ENCODE peak calls at places on chromosome 5, in nine cellular contexts. One of them, this sample, is unnamed.

GRCh38 chr5:140833993-140834392 is at the start of gene PCDHA7:
- DNase-seq in uterus: no peak
- DNase-seq in tibial nerve: no peak
- DNase-seq in colonic mucosa: no peak
- DNase-seq in endodermal cell: no peak
- DNase-seq in naive thymus-derived CD4-positive, alpha-beta T cell: no peak
- DNase-seq in neuronal stem cell: no peak
- DNase-seq in upper lobe of right lung: no peak
- DNase-seq in HCT116: no peak
- DNase-seq in this sample: no peak

GRCh38 chr5:103571730-103572129 is 9.1 kb upstream of the NUDT12 start:
- DNase-seq in uterus: no peak
- DNase-seq in tibial nerve: no peak
- DNase-seq in colonic mucosa: no peak
- DNase-seq in endodermal cell: no peak
- DNase-seq in naive thymus-derived CD4-positive, alpha-beta T cell: no peak
- DNase-seq in neuronal stem cell: no peak
- DNase-seq in upper lobe of right lung: no peak
- DNase-seq in HCT116: no peak
- DNase-seq in this sample: no peak

GRCh38 chr5:82314964-82315728 is 37.0 kb upstream of the RPS23 start:
- DNase-seq in uterus: no peak
- DNase-seq in tibial nerve: no peak
- DNase-seq in colonic mucosa: no peak
- DNase-seq in endodermal cell: no peak
- DNase-seq in naive thymus-derived CD4-positive, alpha-beta T cell: no peak
- DNase-seq in neuronal stem cell: no peak
- DNase-seq in upper lobe of right lung: no peak
- DNase-seq in HCT116: no peak
- DNase-seq in this sample: no peak

GRCh38 chr5:138305797-138306196 is 25.8 kb downstream of the CDC25C start:
- DNase-seq in uterus: no peak
- DNase-seq in tibial nerve: no peak
- DNase-seq in colonic mucosa: no peak
- DNase-seq in endodermal cell: no peak
- DNase-seq in naive thymus-derived CD4-positive, alpha-beta T cell: no peak
- DNase-seq in neuronal stem cell: no peak
- DNase-seq in upper lobe of right lung: no peak
- DNase-seq in HCT116: no peak
- DNase-seq in this sample: no peak

GRCh38 chr5:120062515-120062917 is 401.6 kb upstream of the PRR16 start:
- DNase-seq in uterus: no peak
- DNase-seq in tibial nerve: no peak
- DNase-seq in colonic mucosa: no peak
- DNase-seq in endodermal cell: no peak
- DNase-seq in naive thymus-derived CD4-positive, alpha-beta T cell: no peak
- DNase-seq in neuronal stem cell: no peak
- DNase-seq in upper lobe of right lung: no peak
- DNase-seq in HCT116: no peak
- DNase-seq in this sample: no peak

GRCh38 chr5:64807505-64807904 is 38.8 kb downstream of the CWC27 start:
- DNase-seq in uterus: no peak
- DNase-seq in tibial nerve: no peak
- DNase-seq in colonic mucosa: no peak
- DNase-seq in endodermal cell: no peak
- DNase-seq in naive thymus-derived CD4-positive, alpha-beta T cell: no peak
- DNase-seq in neuronal stem cell: no peak
- DNase-seq in upper lobe of right lung: no peak
- DNase-seq in HCT116: no peak
- DNase-seq in this sample: no peak

GRCh38 chr5:167985373-167985772 is 306.1 kb upstream of the WWC1 start:
- DNase-seq in uterus: no peak
- DNase-seq in tibial nerve: no peak
- DNase-seq in colonic mucosa: no peak
- DNase-seq in endodermal cell: no peak
- DNase-seq in naive thymus-derived CD4-positive, alpha-beta T cell: no peak
- DNase-seq in neuronal stem cell: no peak
- DNase-seq in upper lobe of right lung: no peak
- DNase-seq in HCT116: no peak
- DNase-seq in this sample: no peak

GRCh38 chr5:14263700-14264099 is 120.6 kb downstream of the TRIO start:
- DNase-seq in uterus: no peak
- DNase-seq in tibial nerve: no peak
- DNase-seq in colonic mucosa: no peak
- DNase-seq in endodermal cell: no peak
- DNase-seq in naive thymus-derived CD4-positive, alpha-beta T cell: no peak
- DNase-seq in neuronal stem cell: no peak
- DNase-seq in upper lobe of right lung: no peak
- DNase-seq in HCT116: no peak
- DNase-seq in this sample: no peak

GRCh38 chr5:1795931-1796330 is 3.7 kb downstream of the MRPL36 start:
- DNase-seq in uterus: no peak
- DNase-seq in tibial nerve: no peak
- DNase-seq in colonic mucosa: no peak
- DNase-seq in endodermal cell: no peak
- DNase-seq in naive thymus-derived CD4-positive, alpha-beta T cell: no peak
- DNase-seq in neuronal stem cell: no peak
- DNase-seq in upper lobe of right lung: no peak
- DNase-seq in HCT116: no peak
- DNase-seq in this sample: no peak

GRCh38 chr5:154461531-154461930 is 15.7 kb downstream of the SAP30L start:
- DNase-seq in uterus: no peak
- DNase-seq in tibial nerve: no peak
- DNase-seq in colonic mucosa: no peak
- DNase-seq in endodermal cell: peak; percentile 74
- DNase-seq in naive thymus-derived CD4-positive, alpha-beta T cell: no peak
- DNase-seq in neuronal stem cell: no peak
- DNase-seq in upper lobe of right lung: no peak
- DNase-seq in HCT116: no peak
- DNase-seq in this sample: no peak

GRCh38 chr5:79702606-79703380 is 13.2 kb downstream of the CMYA5 start:
- DNase-seq in uterus: no peak
- DNase-seq in tibial nerve: no peak
- DNase-seq in colonic mucosa: no peak
- DNase-seq in endodermal cell: peak; percentile 74
- DNase-seq in naive thymus-derived CD4-positive, alpha-beta T cell: peak; percentile 49
- DNase-seq in neuronal stem cell: no peak
- DNase-seq in upper lobe of right lung: no peak
- DNase-seq in HCT116: no peak
- DNase-seq in this sample: no peak

GRCh38 chr5:93746406-93747056 is 5.1 kb upstream of the POU5F2 start:
- DNase-seq in uterus: no peak
- DNase-seq in tibial nerve: no peak
- DNase-seq in colonic mucosa: no peak
- DNase-seq in endodermal cell: no peak
- DNase-seq in naive thymus-derived CD4-positive, alpha-beta T cell: no peak
- DNase-seq in neuronal stem cell: no peak
- DNase-seq in upper lobe of right lung: no peak
- DNase-seq in HCT116: no peak
- DNase-seq in this sample: no peak

GRCh38 chr5:14110680-14111079 is 32.5 kb upstream of the TRIO start:
- DNase-seq in uterus: no peak
- DNase-seq in tibial nerve: no peak
- DNase-seq in colonic mucosa: no peak
- DNase-seq in endodermal cell: no peak
- DNase-seq in naive thymus-derived CD4-positive, alpha-beta T cell: no peak
- DNase-seq in neuronal stem cell: no peak
- DNase-seq in upper lobe of right lung: no peak
- DNase-seq in HCT116: no peak
- DNase-seq in this sample: no peak

GRCh38 chr5:149748471-149749094 is 18.5 kb downstream of the PPARGC1B start:
- DNase-seq in uterus: no peak
- DNase-seq in tibial nerve: no peak
- DNase-seq in colonic mucosa: no peak
- DNase-seq in endodermal cell: no peak
- DNase-seq in naive thymus-derived CD4-positive, alpha-beta T cell: no peak
- DNase-seq in neuronal stem cell: no peak
- DNase-seq in upper lobe of right lung: no peak
- DNase-seq in HCT116: no peak
- DNase-seq in this sample: no peak

GRCh38 chr5:149749481-149750365 is 19.6 kb downstream of the PPARGC1B start:
- DNase-seq in uterus: no peak
- DNase-seq in tibial nerve: no peak
- DNase-seq in colonic mucosa: no peak
- DNase-seq in endodermal cell: no peak
- DNase-seq in naive thymus-derived CD4-positive, alpha-beta T cell: no peak
- DNase-seq in neuronal stem cell: no peak
- DNase-seq in upper lobe of right lung: no peak
- DNase-seq in HCT116: no peak
- DNase-seq in this sample: no peak

GRCh38 chr5:149747141-149747832 is 17.2 kb downstream of the PPARGC1B start:
- DNase-seq in uterus: no peak
- DNase-seq in tibial nerve: no peak
- DNase-seq in colonic mucosa: peak; percentile 94
- DNase-seq in endodermal cell: peak; percentile 63
- DNase-seq in naive thymus-derived CD4-positive, alpha-beta T cell: no peak
- DNase-seq in neuronal stem cell: no peak
- DNase-seq in upper lobe of right lung: peak; percentile 92
- DNase-seq in HCT116: peak; percentile 15
- DNase-seq in this sample: no peak

GRCh38 chr5:149747833-149748366 is 17.8 kb downstream of the PPARGC1B start:
- DNase-seq in uterus: no peak
- DNase-seq in tibial nerve: no peak
- DNase-seq in colonic mucosa: no peak
- DNase-seq in endodermal cell: no peak
- DNase-seq in naive thymus-derived CD4-positive, alpha-beta T cell: no peak
- DNase-seq in neuronal stem cell: no peak
- DNase-seq in upper lobe of right lung: no peak
- DNase-seq in HCT116: no peak
- DNase-seq in this sample: no peak

GRCh38 chr5:149750596-149750995 is 20.5 kb downstream of the PPARGC1B start:
- DNase-seq in uterus: no peak
- DNase-seq in tibial nerve: no peak
- DNase-seq in colonic mucosa: no peak
- DNase-seq in endodermal cell: no peak
- DNase-seq in naive thymus-derived CD4-positive, alpha-beta T cell: no peak
- DNase-seq in neuronal stem cell: no peak
- DNase-seq in upper lobe of right lung: no peak
- DNase-seq in HCT116: no peak
- DNase-seq in this sample: no peak
- H3K27ac ChIP-seq in uterus: no peak overlapping the region
- H3K27ac ChIP-seq in tibial nerve: no peak overlapping the region
- H3K27ac ChIP-seq in colonic mucosa: peak overlapping the region; percentile 8
- H3K27ac ChIP-seq in endodermal cell: no peak overlapping the region
- H3K27ac ChIP-seq in naive thymus-derived CD4-positive, alpha-beta T cell: no peak overlapping the region
- H3K27ac ChIP-seq in neuronal stem cell: no peak overlapping the region
- H3K27ac ChIP-seq in upper lobe of right lung: no peak overlapping the region
- H3K27ac ChIP-seq in HCT116: no peak overlapping the region
- H3K27ac ChIP-seq in this sample: no peak overlapping the region

GRCh38 chr5:112574566-112574965 is 155.5 kb upstream of the EPB41L4A start:
- DNase-seq in uterus: no peak
- DNase-seq in tibial nerve: no peak
- DNase-seq in colonic mucosa: no peak
- DNase-seq in endodermal cell: no peak
- DNase-seq in naive thymus-derived CD4-positive, alpha-beta T cell: no peak
- DNase-seq in neuronal stem cell: no peak
- DNase-seq in upper lobe of right lung: no peak
- DNase-seq in HCT116: no peak
- DNase-seq in this sample: no peak

GRCh38 chr5:112573441-112573840 is 154.4 kb upstream of the EPB41L4A start:
- DNase-seq in uterus: no peak
- DNase-seq in tibial nerve: no peak
- DNase-seq in colonic mucosa: no peak
- DNase-seq in endodermal cell: no peak
- DNase-seq in naive thymus-derived CD4-positive, alpha-beta T cell: no peak
- DNase-seq in neuronal stem cell: no peak
- DNase-seq in upper lobe of right lung: no peak
- DNase-seq in HCT116: no peak
- DNase-seq in this sample: no peak

GRCh38 chr5:112579771-112580170 is 157.9 kb upstream of the APC start:
- DNase-seq in uterus: no peak
- DNase-seq in tibial nerve: no peak
- DNase-seq in colonic mucosa: no peak
- DNase-seq in endodermal cell: no peak
- DNase-seq in naive thymus-derived CD4-positive, alpha-beta T cell: no peak
- DNase-seq in neuronal stem cell: no peak
- DNase-seq in upper lobe of right lung: no peak
- DNase-seq in HCT116: no peak
- DNase-seq in this sample: no peak

GRCh38 chr5:112581811-112582320 is 155.8 kb upstream of the APC start:
- DNase-seq in uterus: no peak
- DNase-seq in tibial nerve: no peak
- DNase-seq in colonic mucosa: no peak
- DNase-seq in endodermal cell: no peak
- DNase-seq in naive thymus-derived CD4-positive, alpha-beta T cell: no peak
- DNase-seq in neuronal stem cell: no peak
- DNase-seq in upper lobe of right lung: no peak
- DNase-seq in HCT116: no peak
- DNase-seq in this sample: no peak

GRCh38 chr5:112576298-112576925 is 157.3 kb upstream of the EPB41L4A start:
- DNase-seq in uterus: no peak
- DNase-seq in tibial nerve: no peak
- DNase-seq in colonic mucosa: no peak
- DNase-seq in endodermal cell: no peak
- DNase-seq in naive thymus-derived CD4-positive, alpha-beta T cell: no peak
- DNase-seq in neuronal stem cell: no peak
- DNase-seq in upper lobe of right lung: no peak
- DNase-seq in HCT116: no peak
- DNase-seq in this sample: no peak
- H3K27ac ChIP-seq in uterus: peak overlapping the region; percentile 36
- H3K27ac ChIP-seq in tibial nerve: no peak overlapping the region
- H3K27ac ChIP-seq in colonic mucosa: no peak overlapping the region
- H3K27ac ChIP-seq in endodermal cell: no peak overlapping the region
- H3K27ac ChIP-seq in naive thymus-derived CD4-positive, alpha-beta T cell: no peak overlapping the region
- H3K27ac ChIP-seq in neuronal stem cell: no peak overlapping the region
- H3K27ac ChIP-seq in upper lobe of right lung: no peak overlapping the region
- H3K27ac ChIP-seq in HCT116: no peak overlapping the region
- H3K27ac ChIP-seq in this sample: no peak overlapping the region

GRCh38 chr5:132486318-132487094 is 4.1 kb downstream of the IRF1 start:
- DNase-seq in uterus: peak; percentile 14
- DNase-seq in tibial nerve: no peak
- DNase-seq in colonic mucosa: peak; percentile 11
- DNase-seq in endodermal cell: peak; percentile 12
- DNase-seq in naive thymus-derived CD4-positive, alpha-beta T cell: no peak
- DNase-seq in neuronal stem cell: no peak
- DNase-seq in upper lobe of right lung: peak; percentile 54
- DNase-seq in HCT116: no peak
- DNase-seq in this sample: no peak
- H3K27ac ChIP-seq in uterus: no peak overlapping the region
- H3K27ac ChIP-seq in tibial nerve: peak overlapping the region; percentile 97
- H3K27ac ChIP-seq in colonic mucosa: peak overlapping the region; percentile 5
- H3K27ac ChIP-seq in endodermal cell: no peak overlapping the region
- H3K27ac ChIP-seq in naive thymus-derived CD4-positive, alpha-beta T cell: peak overlapping the region; percentile 99
- H3K27ac ChIP-seq in neuronal stem cell: no peak overlapping the region
- H3K27ac ChIP-seq in upper lobe of right lung: peak overlapping the region; percentile 58
- H3K27ac ChIP-seq in HCT116: no peak overlapping the region
- H3K27ac ChIP-seq in this sample: no peak overlapping the region

DNA sequence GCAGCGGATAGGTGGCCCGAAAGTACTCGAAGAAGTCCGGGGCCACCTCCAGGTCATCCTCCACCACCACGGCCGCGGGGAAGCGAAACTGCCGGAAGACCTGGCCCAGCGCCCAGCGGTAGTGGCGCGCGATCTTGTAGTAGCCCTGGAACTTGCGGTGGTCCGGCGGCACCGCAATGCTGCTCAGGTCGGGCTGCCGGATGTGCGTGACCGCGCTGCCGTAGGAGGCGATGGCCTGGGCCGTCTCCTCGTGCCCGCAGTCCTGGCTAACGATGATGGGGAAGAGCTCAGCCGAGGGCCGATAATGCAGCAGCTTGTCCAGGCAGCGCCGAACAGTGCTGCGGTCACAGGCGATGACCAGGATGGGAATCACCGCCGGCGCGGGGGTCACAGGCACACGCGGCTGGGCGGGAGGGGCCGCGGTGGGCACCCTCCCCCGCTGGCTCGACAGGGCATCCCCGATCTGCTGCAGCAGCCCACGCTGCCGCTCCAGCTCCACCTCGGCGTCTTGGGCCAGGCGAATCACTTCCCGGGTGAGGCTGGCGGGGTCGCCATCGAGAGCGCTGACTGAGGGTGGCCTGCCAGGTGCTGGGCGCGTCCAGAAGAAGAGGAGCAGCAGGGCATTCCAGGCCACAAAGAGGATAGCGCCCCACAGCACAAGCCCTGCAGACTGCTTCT is 10.2 kb downstream of the MGAT1 start:
- DNase-seq in uterus: no peak
- DNase-seq in tibial nerve: no peak
- DNase-seq in colonic mucosa: peak; percentile 17
- DNase-seq in endodermal cell: no peak
- DNase-seq in naive thymus-derived CD4-positive, alpha-beta T cell: no peak
- DNase-seq in neuronal stem cell: no peak
- DNase-seq in upper lobe of right lung: peak; percentile 62
- DNase-seq in HCT116: no peak
- DNase-seq in this sample: no peak
- H3K27ac ChIP-seq in uterus: no peak overlapping the region
- H3K27ac ChIP-seq in tibial nerve: no peak overlapping the region
- H3K27ac ChIP-seq in colonic mucosa: no peak overlapping the region
- H3K27ac ChIP-seq in endodermal cell: no peak overlapping the region
- H3K27ac ChIP-seq in naive thymus-derived CD4-positive, alpha-beta T cell: no peak overlapping the region
- H3K27ac ChIP-seq in neuronal stem cell: no peak overlapping the region
- H3K27ac ChIP-seq in upper lobe of right lung: no peak overlapping the region
- H3K27ac ChIP-seq in HCT116: no peak overlapping the region
- H3K27ac ChIP-seq in this sample: no peak overlapping the region

This sample was measured in substantia nigra.